ENCODE peak calls at places on chromosome 11, in five cellular contexts. One of them, this sample, is unnamed.

GRCh38 chr11:13009921-13010736 is 1.0 kb downstream of the RASSF10 start:
- DNase-seq in stomach: peak
- DNase-seq in T-helper 1 cell: no peak
- DNase-seq in AG09319: no peak
- DNase-seq in cardiac fibroblast: no peak
- DNase-seq in this sample: peak

GRCh38 chr11:65588199-65589054 is 7.2 kb downstream of the KCNK7 start:
- DNase-seq in stomach: peak
- DNase-seq in T-helper 1 cell: peak
- DNase-seq in AG09319: no peak
- DNase-seq in cardiac fibroblast: peak
- DNase-seq in this sample: peak

GRCh38 chr11:112588252-112588668 is 327.6 kb upstream of the PLET1 start:
- DNase-seq in stomach: peak
- DNase-seq in T-helper 1 cell: peak
- DNase-seq in AG09319: peak
- DNase-seq in cardiac fibroblast: peak
- DNase-seq in this sample: peak

GRCh38 chr11:32852142-32852541 is 22.4 kb downstream of the PRRG4 start:
- DNase-seq in stomach: no peak
- DNase-seq in T-helper 1 cell: no peak
- DNase-seq in AG09319: no peak
- DNase-seq in cardiac fibroblast: peak
- DNase-seq in this sample: peak

GRCh38 chr11:103940542-103940941 is 95.9 kb upstream of the DDI1 start:
- DNase-seq in stomach: no peak
- DNase-seq in T-helper 1 cell: no peak
- DNase-seq in AG09319: peak
- DNase-seq in cardiac fibroblast: no peak
- DNase-seq in this sample: peak

GRCh38 chr11:22341582-22341919 is 3.4 kb downstream of the SLC17A6 start:
- DNase-seq in stomach: no peak
- DNase-seq in T-helper 1 cell: no peak
- DNase-seq in AG09319: no peak
- DNase-seq in cardiac fibroblast: no peak
- DNase-seq in this sample: no peak

GRCh38 chr11:120932305-120932905 is 91.5 kb upstream of the TBCEL start:
- DNase-seq in stomach: no peak
- DNase-seq in T-helper 1 cell: no peak
- DNase-seq in AG09319: no peak
- DNase-seq in cardiac fibroblast: no peak
- DNase-seq in this sample: no peak

GRCh38 chr11:3836903-3837302 is 3.9 kb downstream of the RHOG start:
- DNase-seq in stomach: peak
- DNase-seq in T-helper 1 cell: peak
- DNase-seq in AG09319: no peak
- DNase-seq in cardiac fibroblast: no peak
- DNase-seq in this sample: no peak

GRCh38 chr11:33664829-33665228 is 35.8 kb downstream of the C11orf91 start:
- DNase-seq in stomach: no peak
- DNase-seq in T-helper 1 cell: no peak
- DNase-seq in AG09319: no peak
- DNase-seq in cardiac fibroblast: no peak
- DNase-seq in this sample: no peak

GRCh38 chr11:109775686-109776085 is 317.5 kb upstream of the ZC3H12C start:
- DNase-seq in stomach: no peak
- DNase-seq in T-helper 1 cell: no peak
- DNase-seq in AG09319: no peak
- DNase-seq in cardiac fibroblast: no peak
- DNase-seq in this sample: no peak

This sample was measured in epithelial cell of esophagus.